ENCODE peak calls at places on chromosomes 7 and 10, in five cellular contexts. B is osteocyte, A is Calu3, N is mammary epithelial cell, T is astrocyte of the spinal cord. H is an unnamed sample.
A peak's percentile ranks its signal among the peaks of the same experiment; 100 is the strongest.

GRCh38 chr7:139494835-139495568 is 11.5 kb upstream of the KLRG2 start:
- DNase-seq in N (no peak), A (no peak), B (no peak), T (no peak), H (no peak)

GRCh38 chr10:17882557-17882956 is 69.2 kb upstream of the SLC39A12 start:
- DNase-seq in B (no peak), A (no peak), N (no peak), T (peak; percentile 71), H (no peak)

GRCh38 chr10:13776861-13777301 is 190.1 kb downstream of the PRPF18 start:
- DNase-seq in B (no peak), N (peak; percentile 61), T (no peak), A (no peak), H (no peak)

GRCh38 chr7:142441074-142441403 is 183.2 kb upstream of the PRSS58 start:
- DNase-seq in T (no peak), N (no peak), A (no peak), B (no peak), H (no peak)

GRCh38 chr10:30591249-30591670 is 38.3 kb downstream of the LYZL2 start:
- DNase-seq in N (peak; percentile 42), B (no peak), T (peak; percentile 54), A (peak; percentile 51), H (peak; percentile 39)

GRCh38 chr7:155985518-155986427 is 173.5 kb upstream of the SHH start:
- DNase-seq in A (no peak), N (no peak), B (no peak), T (no peak), H (no peak)

GRCh38 chr7:55366461-55367138 is 1.5 kb downstream of the LANCL2 start:
- DNase-seq in N (no peak), A (peak; percentile 31), T (peak; percentile 13), B (no peak), H (peak; percentile 22)

GRCh38 chr10:61750943-61751471 is 88.3 kb downstream of the CABCOCO1 start:
- DNase-seq in T (peak; percentile 56), A (peak; percentile 90), N (peak; percentile 59), B (no peak), H (peak; percentile 73)

GRCh38 chr7:101373812-101374612 is 11.3 kb downstream of the COL26A1 start:
- DNase-seq in T (no peak), A (no peak), N (no peak), B (peak; percentile 86), H (no peak)

GRCh38 chr10:86152911-86153310 is 213.7 kb downstream of the GRID1 start:
- DNase-seq in B (no peak), N (no peak), A (no peak), T (no peak), H (no peak)

GRCh38 chr10:86151613-86152012 is 215.0 kb downstream of the GRID1 start:
- DNase-seq in B (no peak), N (no peak), A (no peak), T (no peak), H (no peak)

GRCh38 chr10:86153751-86154150 is 212.8 kb downstream of the GRID1 start:
- DNase-seq in B (no peak), N (no peak), A (no peak), T (no peak), H (no peak)

GRCh38 chr10:86152354-86152753 is 214.2 kb downstream of the GRID1 start:
- DNase-seq in B (no peak), T (no peak), N (no peak), A (no peak), H (no peak)

GRCh38 chr10:86155034-86155656 is 211.4 kb downstream of the GRID1 start:
- DNase-seq in B (no peak), A (no peak), T (no peak), N (no peak), H (no peak)
- TF ChIP-seq CTCF in B (no peak), A (no peak), T (no peak), N (no peak), H (no peak)

GRCh38 chr7:42593860-42594259 is 318.0 kb downstream of the C7orf25 start:
- DNase-seq in A (no peak), T (no peak), N (no peak), B (no peak), H (no peak)
- TF ChIP-seq CTCF in A (no peak), T (no peak), N (no peak), B (no peak), H (no peak)

GRCh38 chr10:104274762-104275721 is 6.1 kb downstream of the GSTO2 start:
- DNase-seq in B (no peak), T (peak; percentile 29), A (peak; percentile 68), N (peak; percentile 72), H (peak; percentile 65)
- TF ChIP-seq CTCF in B (peak; percentile 67), T (peak; percentile 94), A (peak; percentile 64), N (peak; percentile 96), H (peak; percentile 64)

GRCh38 chr7:21999896-22000295 is 54.2 kb upstream of the CDCA7L start:
- DNase-seq in T (peak; percentile 13), A (no peak), B (no peak), N (no peak), H (no peak)
- TF ChIP-seq CTCF in T (no peak), A (no peak), B (no peak), N (no peak), H (no peak)

GRCh38 chr7:98086231-98086855 is 20.3 kb upstream of the LMTK2 start:
- DNase-seq in A (peak; percentile 63), N (peak; percentile 95), T (no peak), B (peak; percentile 69), H (no peak)

GRCh38 chr7:98090116-98090515 is 16.5 kb upstream of the LMTK2 start:
- DNase-seq in B (peak; percentile 40), A (no peak), N (peak; percentile 8), T (no peak), H (no peak)

GRCh38 chr7:98084631-98085030 is 22.0 kb upstream of the LMTK2 start:
- DNase-seq in A (no peak), T (no peak), N (peak; percentile 24), B (no peak), H (no peak)

GRCh38 chr7:98081351-98081750 is 25.3 kb upstream of the LMTK2 start:
- DNase-seq in A (no peak), B (no peak), N (no peak), T (no peak), H (no peak)

GRCh38 chr7:98085674-98086073 is 21.0 kb upstream of the LMTK2 start:
- DNase-seq in N (peak; percentile 23), A (no peak), T (no peak), B (peak; percentile 51), H (no peak)
- TF ChIP-seq CTCF in N (no peak), A (no peak), T (no peak), B (no peak), H (no peak)

GRCh38 chr10:35576730-35577129 is 28.4 kb upstream of the GJD4 start:
- DNase-seq in B (no peak), T (no peak), A (no peak), N (no peak), H (no peak)

GRCh38 chr10:35573786-35574185 is 31.4 kb upstream of the GJD4 start:
- DNase-seq in A (no peak), T (no peak), N (no peak), B (no peak), H (no peak)

GRCh38 chr10:35574924-35575352 is 30.2 kb upstream of the GJD4 start:
- DNase-seq in N (no peak), T (peak; percentile 96), B (no peak), A (no peak), H (peak; percentile 28)

GRCh38 chr10:35577915-35578607 is 27.1 kb upstream of the GJD4 start:
- DNase-seq in T (peak; percentile 44), N (no peak), B (no peak), A (no peak), H (no peak)

GRCh38 chr10:35575640-35576039 is 29.5 kb upstream of the GJD4 start:
- DNase-seq in B (no peak), A (no peak), T (no peak), N (no peak), H (no peak)
- TF ChIP-seq CTCF in B (no peak), A (no peak), T (no peak), N (no peak), H (no peak)

DNA sequence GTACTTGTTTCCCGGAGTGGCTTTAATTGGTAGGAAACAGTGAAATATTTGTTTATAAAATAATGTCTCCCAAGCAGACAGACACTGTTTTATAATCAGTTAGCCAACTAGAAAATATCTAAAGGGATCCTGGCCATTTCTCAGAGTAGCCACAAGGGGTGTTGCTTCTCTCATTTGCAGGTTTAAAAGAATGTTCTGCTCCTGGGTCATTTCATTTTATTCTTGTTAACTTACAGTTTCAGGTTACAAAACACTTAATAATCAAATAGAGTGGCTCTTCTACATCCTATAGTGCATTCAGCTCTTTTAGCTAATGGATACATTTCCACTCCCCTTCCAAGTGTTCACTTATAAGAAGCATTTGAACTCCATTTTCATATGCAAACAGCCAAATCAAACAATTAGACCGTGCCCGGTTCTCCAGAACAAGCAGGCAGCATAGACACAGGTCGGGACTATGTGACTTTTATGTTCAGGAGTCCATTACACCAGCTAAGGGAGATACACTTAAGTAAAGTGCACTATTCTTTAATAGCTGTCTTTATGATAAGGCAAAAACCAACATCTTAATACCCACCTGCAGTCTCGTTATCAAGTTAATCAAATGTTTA is 117.5 kb downstream of the TRIL start:
- DNase-seq in A (no peak), B (no peak), N (no peak), T (no peak), H (no peak)
- TF ChIP-seq CTCF in A (peak; percentile 24), B (peak; percentile 59), N (peak; percentile 57), T (peak; percentile 65), H (peak; percentile 48)